ENCODE peak calls at places on chromosomes 11 and 22, in seven cellular contexts. O is RWPE2; M is naive thymus-derived CD4-positive, alpha-beta T cell; B is SK-N-SH; Z is substantia nigra; P is HepG2; K is cardiac muscle cell. F is an unnamed sample.

GRCh38 chr11:120129570-120129969 is 8.3 kb downstream of the TRIM29 start:
- DNase-seq in O (peak), M (no peak), B (no peak), Z (no peak), P (no peak), K (no peak), F (no peak)

GRCh38 chr22:46068908-46069481 is 81.3 kb upstream of the PPARA start:
- DNase-seq in O (peak), M (no peak), B (no peak), Z (no peak), P (no peak), K (peak), F (no peak)

GRCh38 chr11:32154275-32154674 is 63.4 kb downstream of the RCN1 start:
- DNase-seq in O (no peak), M (no peak), B (no peak), Z (no peak), P (no peak), K (peak), F (peak)

GRCh38 chr11:7577883-7578242 is 64.1 kb downstream of the PPFIBP2 start:
- DNase-seq in O (no peak), M (peak), B (peak), Z (no peak), P (no peak), K (peak), F (no peak)

GRCh38 chr22:28283025-28283654 is 364.1 kb upstream of the PITPNB start:
- DNase-seq in O (no peak), M (no peak), B (no peak), Z (no peak), P (no peak), K (peak), F (no peak)

GRCh38 chr11:3123761-3124733 is 41.1 kb downstream of the OSBPL5 start:
- DNase-seq in O (peak), M (no peak), B (peak), Z (no peak), P (no peak), K (peak), F (peak)

GRCh38 chr11:58513747-58514367 is 6.0 kb upstream of the OR5B21 start:
- DNase-seq in O (no peak), M (no peak), B (peak), Z (no peak), P (peak), K (peak), F (peak)

GRCh38 chr11:16902979-16903378 is 111.2 kb downstream of the PLEKHA7 start:
- DNase-seq in O (no peak), M (no peak), B (no peak), Z (no peak), P (no peak), K (no peak), F (no peak)

GRCh38 chr22:44573451-44573850 is 75.4 kb upstream of the RTL6 start:
- DNase-seq in O (peak), M (no peak), B (no peak), Z (no peak), P (no peak), K (no peak), F (no peak)

GRCh38 chr11:3119141-3119821 is 45.8 kb downstream of the OSBPL5 start:
- DNase-seq in O (peak), M (no peak), B (no peak), Z (no peak), P (no peak), K (no peak), F (no peak)

GRCh38 chr11:78784321-78785061 is 209.8 kb upstream of the NARS2 start:
- DNase-seq in O (no peak), M (no peak), B (no peak), Z (no peak), P (no peak), K (peak), F (no peak)

GRCh38 chr11:90594658-90595057 is 371.8 kb upstream of the CHORDC1 start:
- DNase-seq in O (no peak), M (no peak), B (peak), Z (no peak), P (no peak), K (no peak), F (no peak)

GRCh38 chr11:14075118-14075601 is 112.6 kb downstream of the SPON1 start:
- DNase-seq in O (no peak), M (peak), B (no peak), Z (no peak), P (no peak), K (no peak), F (no peak)

GRCh38 chr11:129278586-129279319 is 86.6 kb upstream of the ARHGAP32 start:
- DNase-seq in O (no peak), M (peak), B (peak), Z (no peak), P (no peak), K (peak), F (no peak)

GRCh38 chr11:124717421-124717785 is 22.3 kb upstream of the NRGN start:
- DNase-seq in O (no peak), M (no peak), B (no peak), Z (no peak), P (no peak), K (peak), F (no peak)

GRCh38 chr11:5129457-5129877 is 8.7 kb downstream of the OR52A5 start:
- DNase-seq in O (no peak), M (no peak), B (no peak), Z (no peak), P (no peak), K (no peak), F (no peak)

GRCh38 chr11:130650456-130651068 is 202.1 kb downstream of the ADAMTS15 start:
- DNase-seq in O (no peak), M (no peak), B (no peak), Z (no peak), P (no peak), K (no peak), F (no peak)

GRCh38 chr11:59221438-59221837 is 8.7 kb upstream of the MPEG1 start:
- DNase-seq in O (no peak), M (no peak), B (no peak), Z (no peak), P (no peak), K (peak), F (no peak)

GRCh38 chr22:36180038-36180880 is 19.7 kb upstream of the APOL3 start:
- DNase-seq in O (no peak), M (peak), B (peak), Z (no peak), P (peak), K (peak), F (peak)

DNA sequence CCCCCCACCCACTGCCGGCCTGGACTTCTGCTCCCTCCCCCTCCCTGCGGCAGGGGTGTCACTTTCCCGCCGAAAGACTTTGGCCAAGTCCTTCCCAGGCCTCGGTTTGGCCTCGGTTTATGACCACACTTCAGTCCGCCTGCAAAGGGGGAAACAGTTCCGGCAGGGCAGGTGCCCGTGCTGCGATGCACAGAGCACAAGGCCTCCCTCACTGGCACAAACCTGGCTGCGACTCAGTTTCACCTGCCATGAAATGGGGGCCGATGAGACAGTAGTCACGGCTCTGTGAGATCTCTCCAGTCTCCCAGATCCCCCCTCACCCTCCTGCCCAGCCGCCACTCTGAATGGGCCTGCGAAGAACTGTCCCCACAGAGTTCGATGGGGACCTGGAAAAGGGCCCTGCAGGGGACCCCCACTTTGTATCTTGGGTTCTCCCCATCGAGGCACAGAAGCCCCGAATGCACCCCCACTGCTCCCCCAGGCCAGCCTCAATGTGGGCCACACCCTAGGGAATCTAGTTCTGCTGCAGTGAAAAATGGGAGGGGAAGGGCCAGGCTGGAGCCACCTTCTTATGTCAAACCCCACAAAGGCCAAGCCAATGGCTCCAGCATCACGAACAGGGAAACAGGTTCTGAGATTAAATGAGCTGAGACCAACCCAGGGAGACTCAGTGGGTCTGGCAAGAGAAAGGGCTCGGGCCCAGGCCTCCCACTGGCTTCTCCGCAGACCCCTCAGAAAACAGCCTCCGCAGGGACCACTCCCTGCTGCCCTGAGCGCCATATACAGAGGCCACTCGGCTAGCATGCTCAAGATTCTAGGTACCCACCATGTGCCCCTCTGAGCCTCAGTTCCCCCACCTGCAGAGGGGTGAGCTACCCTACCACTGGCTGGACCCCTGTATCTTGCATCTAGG is 29.0 kb downstream of the ARVCF start:
- DNase-seq in O (no peak), M (no peak), B (no peak), Z (no peak), P (no peak), K (no peak), F (no peak)
- H3K27ac ChIP-seq in O (no peak), M (no peak), B (no peak), Z (no peak), P (no peak), K (no peak), F (no peak)

GRCh38 chr11:64321533-64321932 is 3.6 kb downstream of the PRDX5 start:
- DNase-seq in O (peak), M (no peak), B (no peak), Z (no peak), P (no peak), K (no peak), F (no peak)
- H3K27ac ChIP-seq in O (peak), M (no peak), B (no peak), Z (no peak), P (no peak), K (no peak), F (peak)

GRCh38 chr11:61370349-61371005 is 8.3 kb downstream of the TMEM138 start:
- DNase-seq in O (no peak), M (no peak), B (no peak), Z (no peak), P (no peak), K (no peak), F (no peak)
- H3K27ac ChIP-seq in O (peak), M (no peak), B (no peak), Z (no peak), P (peak), K (no peak), F (no peak)

GRCh38 chr11:9755561-9755960 is 91.7 kb downstream of the SWAP70 start:
- DNase-seq in O (no peak), M (no peak), B (no peak), Z (no peak), P (no peak), K (peak), F (no peak)
- H3K27ac ChIP-seq in O (peak), M (no peak), B (no peak), Z (no peak), P (no peak), K (no peak), F (no peak)

GRCh38 chr22:49968313-49968830 is 7.8 kb downstream of the PIM3 start:
- DNase-seq in O (no peak), M (no peak), B (peak), Z (no peak), P (no peak), K (no peak), F (no peak)

GRCh38 chr22:49970528-49971231 is 10.1 kb downstream of the PIM3 start:
- DNase-seq in O (peak), M (peak), B (peak), Z (peak), P (peak), K (peak), F (peak)

GRCh38 chr22:49967333-49968241 is 7.0 kb downstream of the PIM3 start:
- DNase-seq in O (peak), M (no peak), B (peak), Z (no peak), P (peak), K (peak), F (no peak)

GRCh38 chr22:49969751-49970527 is 9.4 kb downstream of the PIM3 start:
- DNase-seq in O (no peak), M (no peak), B (peak), Z (no peak), P (no peak), K (no peak), F (no peak)

DNA sequence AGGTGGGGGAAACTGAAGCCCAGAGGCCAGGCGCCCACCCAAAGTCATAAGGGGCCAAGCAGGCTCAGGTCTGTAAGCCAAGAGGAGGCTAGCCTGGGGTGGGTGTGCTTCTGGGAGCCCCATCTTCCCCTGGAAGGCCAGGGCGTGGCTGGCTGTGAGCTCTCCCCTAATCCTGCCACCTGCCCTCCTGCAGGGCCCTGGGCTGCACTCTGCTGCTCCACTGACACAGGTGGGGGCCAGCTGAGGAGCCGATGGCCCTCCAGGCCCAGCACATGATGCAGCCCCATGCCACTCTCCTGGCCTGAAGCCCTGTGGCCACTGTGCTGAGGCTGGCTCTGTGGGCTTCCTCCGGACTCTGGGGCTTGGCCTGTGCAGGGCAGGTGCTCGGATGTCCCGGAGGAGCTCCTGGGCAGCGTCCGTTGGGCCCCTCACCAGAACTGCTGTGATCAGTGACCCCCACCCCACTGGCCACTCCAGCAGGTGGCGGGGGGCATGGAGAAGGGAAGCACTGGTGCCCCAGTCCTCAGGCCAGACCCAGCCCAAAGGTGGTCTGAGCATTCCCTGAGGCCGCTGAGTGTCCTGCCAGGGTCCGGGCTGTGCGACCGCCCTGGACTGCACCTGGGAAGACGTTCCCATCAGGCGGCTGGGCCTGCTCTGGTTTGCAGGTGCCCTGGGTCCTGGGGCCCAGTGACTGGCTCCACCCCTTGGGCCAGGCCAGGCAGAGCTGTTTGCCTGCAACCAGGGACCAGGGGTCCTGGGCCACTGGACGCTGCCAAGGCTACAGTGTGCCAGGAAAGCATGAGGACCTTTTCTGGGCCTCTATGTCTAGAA is 8.5 kb downstream of the PIM3 start:
- DNase-seq in O (peak), M (no peak), B (peak), Z (no peak), P (no peak), K (no peak), F (no peak)
- H3K27ac ChIP-seq in O (no peak), M (no peak), B (no peak), Z (peak), P (no peak), K (no peak), F (peak)